ENCODE peak calls at places on chromosome 4, in nine cellular contexts. K is cardiac muscle cell; U is HCT116; S is Panc1; C is psoas muscle; R is neuronal stem cell; G is upper lobe of left lung; N is CD4-positive, alpha-beta T cell; D is CD8-positive, alpha-beta memory T cell. F is an unnamed sample. For H3K9me3, the result is how much of the 10 kb centered on the place peaks cover.

GRCh38 chr4:183333983-183334382 is 11.8 kb upstream of the CLDN24 start:
- DNase-seq in S (no peak), N (no peak), G (no peak), D (no peak), K (no peak), U (peak), R (no peak), C (no peak), F (no peak)

GRCh38 chr4:2141762-2142520 is 82.8 kb downstream of the NAT8L start:
- DNase-seq in S (no peak), K (peak), R (no peak), C (no peak), G (no peak), D (peak), N (no peak), U (no peak), F (peak)

GRCh38 chr4:173461170-173461569 is 62.3 kb upstream of the SCRG1 start:
- DNase-seq in K (peak), G (no peak), D (no peak), U (no peak), C (no peak), S (no peak), R (no peak), N (no peak), F (no peak)

GRCh38 chr4:6283282-6283681 is 13.6 kb downstream of the WFS1 start:
- DNase-seq in C (no peak), G (no peak), R (no peak), K (no peak), N (no peak), U (no peak), D (no peak), S (no peak), F (no peak)

GRCh38 chr4:6991249-6991648 is 51.9 kb upstream of the TADA2B start:
- DNase-seq in N (no peak), K (no peak), D (no peak), G (no peak), R (no peak), U (no peak), S (no peak), C (no peak), F (no peak)

GRCh38 chr4:76947369-76947768 is 2.2 kb upstream of the SEPTIN11 start:
- DNase-seq in C (no peak), N (no peak), U (no peak), R (no peak), D (no peak), K (peak), S (no peak), G (no peak), F (peak)

GRCh38 chr4:128582319-128582948 is 227.1 kb upstream of the JADE1 start:
- DNase-seq in S (no peak), R (no peak), K (peak), N (no peak), C (no peak), G (no peak), D (no peak), U (no peak), F (no peak)

GRCh38 chr4:71616168-71616811 is 167.6 kb downstream of the GC start:
- DNase-seq in C (no peak), R (no peak), U (no peak), N (no peak), K (no peak), G (no peak), D (no peak), S (no peak), F (no peak)

GRCh38 chr4:183905593-183906485 is 732 bp downstream of the STOX2 start:
- DNase-seq in D (no peak), U (no peak), K (peak), G (peak), C (peak), N (no peak), R (peak), S (no peak), F (peak)

GRCh38 chr4:93710101-93710846 is 118.3 kb upstream of the ATOH1 start:
- DNase-seq in U (peak), K (no peak), R (peak), D (no peak), G (no peak), S (no peak), C (no peak), N (no peak), F (peak)

GRCh38 chr4:10104211-10104990 is 12.2 kb downstream of the WDR1 start:
- DNase-seq in D (no peak), K (peak), N (no peak), R (no peak), S (no peak), U (no peak), G (no peak), C (no peak), F (no peak)

GRCh38 chr4:6573986-6574746 is 823 bp upstream of the MAN2B2 start:
- DNase-seq in K (no peak), G (no peak), R (no peak), D (no peak), C (no peak), U (no peak), N (no peak), S (no peak), F (no peak)

DNA sequence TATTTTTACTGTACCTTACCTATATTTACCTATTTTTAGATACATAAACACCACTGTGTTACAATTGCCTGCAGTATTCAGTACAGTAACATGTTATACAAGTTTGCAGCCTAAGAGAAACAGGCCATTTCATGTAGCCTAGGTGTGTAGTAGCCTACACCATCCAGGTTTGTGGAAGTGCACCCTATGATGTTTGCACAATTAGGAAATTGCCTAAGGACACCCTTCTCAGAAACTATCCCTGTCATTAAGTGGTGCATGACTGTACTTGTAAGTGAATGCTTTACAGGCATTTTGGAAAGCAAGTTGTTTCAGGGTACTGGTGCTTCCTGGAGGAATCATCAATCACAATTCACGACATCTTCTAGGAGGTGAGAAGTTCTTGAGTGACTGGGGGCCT is 991.8 kb upstream of the SLIT2 start:
- DNase-seq in K (no peak), U (no peak), S (no peak), N (no peak), D (no peak), R (no peak), G (no peak), C (no peak), F (no peak)
- H3K27ac ChIP-seq in K (no peak), U (no peak), S (no peak), N (no peak), D (no peak), R (no peak), G (no peak), C (no peak), F (no peak)

GRCh38 chr4:147596377-147596776 is 20.8 kb upstream of the TMEM184C start:
- DNase-seq in C (no peak), G (no peak), R (no peak), N (no peak), K (no peak), U (peak), D (no peak), S (no peak), F (no peak)

GRCh38 chr4:147596976-147597375 is 20.2 kb upstream of the TMEM184C start:
- DNase-seq in D (no peak), C (no peak), G (no peak), S (no peak), R (no peak), U (no peak), N (no peak), K (peak), F (no peak)

GRCh38 chr4:147599206-147599605 is 18.0 kb upstream of the TMEM184C start:
- DNase-seq in D (no peak), C (no peak), N (no peak), K (no peak), S (no peak), G (no peak), R (no peak), U (no peak), F (no peak)

GRCh38 chr4:147599764-147600163 is 17.4 kb upstream of the TMEM184C start:
- DNase-seq in G (no peak), R (no peak), K (peak), C (no peak), D (no peak), U (no peak), S (no peak), N (no peak), F (no peak)

GRCh38 chr4:147597561-147597960 is 19.6 kb upstream of the TMEM184C start:
- DNase-seq in D (no peak), N (no peak), C (no peak), S (no peak), K (no peak), U (no peak), G (no peak), R (no peak), F (no peak)
- H3K9me3 ChIP-seq in D (under half), N (under half), C (under half), S (under half), K (under half), U (under half), G (under half), R (under half), F (under half)

GRCh38 chr4:110005461-110006056 is 92.9 kb downstream of the EGF start:
- DNase-seq in S (peak), R (peak), N (no peak), D (peak), G (no peak), U (peak), C (no peak), K (peak), F (no peak)
- H3K27ac ChIP-seq in S (no peak), R (no peak), N (no peak), D (no peak), G (no peak), U (no peak), C (no peak), K (peak), F (no peak)

GRCh38 chr4:445410-445809 is 53.5 kb downstream of the ZNF721 start:
- DNase-seq in C (no peak), R (no peak), N (no peak), G (no peak), S (no peak), K (no peak), D (no peak), U (no peak), F (no peak)
- H3K9me3 ChIP-seq in C (half or more), R (half or more), N (half or more), G (half or more), S (half or more), K (under half), D (half or more), U (half or more), F (half or more)

GRCh38 chr4:3321295-3321889 is 28.6 kb downstream of the RGS12 start:
- DNase-seq in R (no peak), K (peak), N (no peak), D (no peak), C (peak), S (no peak), G (peak), U (no peak), F (peak)
- H3K27ac ChIP-seq in R (peak), K (peak), N (no peak), D (no peak), C (peak), S (no peak), G (peak), U (no peak), F (peak)